ENCODE peak calls at places on chromosomes 12 and 14, in seven cellular contexts. H, L, V, T, I, O and Z are unnamed samples.

GRCh38 chr12:21972055-21972454 is 30.8 kb upstream of the ABCC9 start:
- DNase-seq in H (no peak), L (no peak), V (no peak), T (no peak), I (no peak), O (no peak), Z (no peak)

GRCh38 chr12:851913-852312 is 97.6 kb downstream of the RAD52 start:
- DNase-seq in H (no peak), L (no peak), V (peak), T (peak), I (no peak), O (no peak), Z (no peak)

GRCh38 chr14:80839743-80840142 is 101.8 kb downstream of the CEP128 start:
- DNase-seq in H (no peak), L (no peak), V (no peak), T (no peak), I (no peak), O (no peak), Z (no peak)

GRCh38 chr12:28192145-28192544 is 1.9 kb downstream of the CCDC91 start:
- DNase-seq in H (no peak), L (no peak), V (no peak), T (no peak), I (no peak), O (no peak), Z (no peak)

GRCh38 chr14:30053103-30053502 is 125.5 kb upstream of the PRKD1 start:
- DNase-seq in H (no peak), L (no peak), V (no peak), T (no peak), I (no peak), O (no peak), Z (no peak)

GRCh38 chr12:96520767-96521166 is 31.4 kb downstream of the CFAP54 start:
- DNase-seq in H (no peak), L (no peak), V (peak), T (no peak), I (no peak), O (no peak), Z (no peak)

GRCh38 chr12:52740591-52740990 is 36.6 kb downstream of the KRT76 start:
- DNase-seq in H (no peak), L (no peak), V (no peak), T (no peak), I (no peak), O (no peak), Z (no peak)

GRCh38 chr14:51395361-51395849 is 155.4 kb downstream of the TMX1 start:
- DNase-seq in H (no peak), L (peak), V (peak), T (peak), I (peak), O (no peak), Z (no peak)

GRCh38 chr12:52046859-52047258 is 4.4 kb upstream of the NR4A1 start:
- DNase-seq in H (no peak), L (no peak), V (no peak), T (no peak), I (no peak), O (no peak), Z (no peak)

GRCh38 chr14:82345149-82345548 is 811.5 kb upstream of the SEL1L start:
- DNase-seq in H (no peak), L (no peak), V (no peak), T (no peak), I (no peak), O (no peak), Z (no peak)

GRCh38 chr12:81077686-81078441 is at the start of gene ACSS3:
- DNase-seq in H (peak), L (peak), V (no peak), T (no peak), I (peak), O (peak), Z (no peak)

GRCh38 chr12:85516039-85516438 is 236.0 kb downstream of the ALX1 start:
- DNase-seq in H (no peak), L (no peak), V (no peak), T (no peak), I (no peak), O (no peak), Z (no peak)

GRCh38 chr12:106078358-106079025 is 60.3 kb downstream of the NUAK1 start:
- DNase-seq in H (peak), L (peak), V (peak), T (no peak), I (no peak), O (no peak), Z (no peak)

GRCh38 chr12:48061943-48062719 is 43.7 kb downstream of the SENP1 start:
- DNase-seq in H (no peak), L (no peak), V (no peak), T (no peak), I (no peak), O (no peak), Z (no peak)

GRCh38 chr12:65891219-65891618 is 66.9 kb downstream of the HMGA2 start:
- DNase-seq in H (no peak), L (no peak), V (no peak), T (no peak), I (no peak), O (no peak), Z (no peak)

GRCh38 chr12:121217761-121218160 is 7.8 kb downstream of the P2RX4 start:
- DNase-seq in H (no peak), L (no peak), V (no peak), T (no peak), I (no peak), O (no peak), Z (no peak)

GRCh38 chr12:109580684-109581333 is 7.2 kb downstream of the MVK start:
- DNase-seq in H (no peak), L (no peak), V (no peak), T (no peak), I (no peak), O (no peak), Z (no peak)

GRCh38 chr12:47337581-47337980 is 257.8 kb upstream of the AMIGO2 start:
- DNase-seq in H (no peak), L (no peak), V (no peak), T (no peak), I (no peak), O (no peak), Z (no peak)

GRCh38 chr12:57766464-57767311 is at the start of gene CYP27B1:
- DNase-seq in H (peak), L (no peak), V (no peak), T (no peak), I (no peak), O (peak), Z (no peak)

GRCh38 chr14:88599761-88600439 is 37.1 kb downstream of the ZC3H14 start:
- DNase-seq in H (no peak), L (no peak), V (no peak), T (no peak), I (no peak), O (no peak), Z (no peak)

GRCh38 chr12:126349383-126349782 is 1284.1 kb downstream of the AACS start:
- DNase-seq in H (no peak), L (no peak), V (no peak), T (no peak), I (no peak), O (no peak), Z (no peak)

GRCh38 chr12:3032770-3033537 is 44.2 kb upstream of the TSPAN9 start:
- DNase-seq in H (no peak), L (no peak), V (no peak), T (no peak), I (no peak), O (peak), Z (no peak)

GRCh38 chr12:56636118-56636674 is 6.1 kb upstream of the BAZ2A start:
- DNase-seq in H (peak), L (peak), V (no peak), T (peak), I (peak), O (peak), Z (peak)

GRCh38 chr14:51295666-51296263 is 55.7 kb downstream of the TMX1 start:
- DNase-seq in H (no peak), L (no peak), V (no peak), T (no peak), I (no peak), O (no peak), Z (no peak)

GRCh38 chr14:21734457-21735074 is 60.9 kb upstream of the OR4E1 start:
- DNase-seq in H (no peak), L (no peak), V (no peak), T (no peak), I (no peak), O (peak), Z (no peak)

GRCh38 chr12:60266381-60266852 is 670.6 kb downstream of the SLC16A7 start:
- DNase-seq in H (no peak), L (no peak), V (peak), T (no peak), I (no peak), O (no peak), Z (no peak)

GRCh38 chr14:69350892-69351291 is 47.2 kb downstream of the ERH start:
- DNase-seq in H (no peak), L (no peak), V (no peak), T (no peak), I (no peak), O (no peak), Z (no peak)

DNA sequence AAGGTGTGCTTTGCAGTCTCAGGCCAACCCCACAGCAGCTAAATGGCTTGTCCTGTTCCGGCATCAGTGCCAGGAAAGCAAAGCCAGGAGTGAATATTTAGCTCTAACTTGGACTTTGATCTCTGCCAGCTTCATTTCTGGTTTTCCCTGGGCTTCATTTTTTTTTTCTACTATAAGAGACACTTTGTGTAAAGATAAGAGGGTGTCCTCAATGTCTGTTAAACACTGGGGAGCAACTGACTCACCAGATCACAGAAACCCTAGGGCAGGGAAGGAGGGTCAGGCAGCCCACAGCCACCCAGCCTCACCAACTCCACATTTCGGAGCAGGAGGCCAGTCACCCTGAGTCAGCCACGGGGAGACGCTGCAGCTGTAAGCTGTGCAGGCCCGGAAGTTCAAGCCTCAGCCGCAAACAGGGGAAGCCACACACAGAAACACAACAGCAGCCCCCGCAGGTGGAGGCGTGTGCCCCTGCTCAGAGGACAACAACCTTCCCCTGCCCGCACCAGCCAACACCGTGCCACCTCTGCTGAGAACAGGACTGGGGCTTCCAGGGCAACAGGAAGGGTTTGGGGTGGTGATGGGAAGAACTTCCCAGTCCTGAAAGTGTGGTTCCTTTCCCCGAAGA is 6.3 kb downstream of the TNFRSF1A start:
- DNase-seq in H (peak), L (peak), V (no peak), T (no peak), I (peak), O (no peak), Z (no peak)
- TF ChIP-seq CTCF in H (peak), L (peak), V (peak), T (peak), I (no peak), O (no peak), Z (no peak)

GRCh38 chr12:113399490-113399889 is 4.2 kb downstream of the SDS start:
- DNase-seq in H (no peak), L (no peak), V (no peak), T (no peak), I (no peak), O (no peak), Z (no peak)
- TF ChIP-seq CTCF in H (no peak), L (no peak), V (no peak), T (no peak), I (no peak), O (no peak), Z (no peak)

GRCh38 chr12:110957652-110958051 is 37.3 kb upstream of the MYL2 start:
- DNase-seq in H (no peak), L (no peak), V (no peak), T (no peak), I (no peak), O (no peak), Z (no peak)
- TF ChIP-seq CTCF in H (no peak), L (no peak), V (no peak), T (no peak), I (no peak), O (no peak), Z (no peak)

DNA sequence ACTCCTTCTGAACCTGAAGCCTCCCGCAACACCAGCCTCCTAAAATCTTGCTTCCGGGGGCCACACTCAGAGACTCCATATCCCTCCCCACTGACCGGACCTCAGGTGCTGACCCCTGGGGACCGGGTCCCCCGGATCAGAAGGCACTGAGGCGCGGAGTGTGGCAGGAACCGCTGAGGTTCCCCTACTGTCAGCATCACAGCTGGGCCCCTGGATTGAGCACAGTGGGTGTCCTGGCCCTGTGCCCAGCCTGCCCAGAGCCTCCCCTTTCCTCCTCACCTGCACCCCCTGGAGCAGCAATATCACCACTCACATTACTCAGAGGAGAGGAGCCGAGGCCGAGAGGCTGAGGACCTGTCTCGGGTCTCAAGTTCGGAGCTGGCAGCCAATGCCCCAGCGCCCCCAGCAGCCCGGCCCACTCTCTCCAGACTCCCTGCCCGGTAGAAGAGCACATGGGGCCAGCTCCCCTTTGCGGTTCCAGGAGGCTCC is 101.2 kb upstream of the EIF5 start:
- DNase-seq in H (peak), L (no peak), V (no peak), T (no peak), I (no peak), O (no peak), Z (no peak)
- TF ChIP-seq CTCF in H (no peak), L (no peak), V (no peak), T (no peak), I (no peak), O (no peak), Z (no peak)

GRCh38 chr12:20006856-20007255 is 361.5 kb upstream of the PDE3A start:
- DNase-seq in H (no peak), L (no peak), V (no peak), T (no peak), I (no peak), O (no peak), Z (no peak)

GRCh38 chr12:20007331-20007730 is 361.0 kb upstream of the PDE3A start:
- DNase-seq in H (no peak), L (no peak), V (no peak), T (no peak), I (no peak), O (no peak), Z (no peak)

GRCh38 chr12:20011200-20011599 is 357.1 kb upstream of the PDE3A start:
- DNase-seq in H (no peak), L (peak), V (peak), T (no peak), I (no peak), O (no peak), Z (no peak)
- TF ChIP-seq CTCF in H (no peak), L (no peak), V (no peak), T (no peak), I (no peak), O (no peak), Z (no peak)

DNA sequence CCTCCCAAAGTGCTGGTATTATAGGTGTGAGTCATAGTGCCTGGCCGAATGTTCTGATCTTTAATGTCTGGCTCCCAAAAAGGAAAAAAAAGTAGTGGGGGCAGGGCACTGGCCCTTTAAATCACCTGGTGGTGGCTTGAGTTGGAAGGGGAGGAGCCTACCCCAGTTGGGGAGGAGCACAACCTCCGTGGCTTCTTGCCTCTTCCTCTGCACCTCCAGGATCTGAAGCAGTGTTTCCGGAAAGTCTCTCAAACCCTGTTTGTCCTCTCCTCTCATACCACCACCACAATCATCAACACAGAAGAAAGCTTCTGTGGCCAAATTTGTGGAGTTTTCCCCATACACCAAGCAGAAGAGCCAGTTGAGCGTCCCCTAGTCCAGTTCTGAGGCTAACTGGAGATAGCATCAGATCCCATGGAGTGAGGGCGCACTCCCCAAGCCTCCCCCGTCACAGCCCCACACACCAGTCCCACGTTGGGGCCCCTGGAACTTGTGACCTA is 24.3 kb upstream of the RCOR1 start:
- DNase-seq in H (no peak), L (no peak), V (no peak), T (no peak), I (no peak), O (no peak), Z (no peak)
- TF ChIP-seq CTCF in H (no peak), L (no peak), V (no peak), T (no peak), I (no peak), O (no peak), Z (no peak)

DNA sequence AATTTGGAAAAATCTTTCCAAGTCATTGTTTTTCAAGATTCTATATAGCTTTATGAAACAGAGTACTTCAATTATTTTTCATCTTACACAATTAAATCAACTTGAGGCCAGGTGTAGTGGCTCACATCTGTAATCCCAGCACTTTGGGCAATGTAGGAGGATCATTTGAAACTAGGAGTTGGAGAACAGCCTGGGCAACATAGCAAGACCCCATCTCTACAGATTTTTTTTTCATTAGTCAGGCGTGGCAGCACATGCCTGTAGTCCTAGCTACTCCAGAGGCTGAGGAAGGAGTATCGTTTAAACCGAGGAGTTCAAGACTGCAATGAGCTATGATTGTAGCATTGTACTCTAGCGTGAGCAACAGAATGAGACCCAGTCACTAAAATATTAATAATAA is 72.9 kb downstream of the BMP4 start:
- DNase-seq in H (no peak), L (no peak), V (no peak), T (no peak), I (no peak), O (no peak), Z (no peak)
- TF ChIP-seq CTCF in H (no peak), L (no peak), V (no peak), T (no peak), I (no peak), O (no peak), Z (no peak)